ENCODE peak calls at places on chromosomes 5 and 9, in six cellular contexts. One of them, this sample, is unnamed.

GRCh38 chr9:1647776-1648175 is 367.4 kb upstream of the SMARCA2 start:
- DNase-seq in H9: no peak
- DNase-seq in trophoblast cell: peak
- DNase-seq in H1: no peak
- DNase-seq in neuronal stem cell: no peak
- DNase-seq in IMR-90: no peak
- DNase-seq in this sample: no peak

GRCh38 chr5:31036407-31036806 is 157.1 kb upstream of the CDH6 start:
- DNase-seq in H9: no peak
- DNase-seq in trophoblast cell: no peak
- DNase-seq in H1: no peak
- DNase-seq in neuronal stem cell: no peak
- DNase-seq in IMR-90: peak
- DNase-seq in this sample: no peak

GRCh38 chr9:35357116-35357515 is 132.8 kb upstream of the RUSC2 start:
- DNase-seq in H9: no peak
- DNase-seq in trophoblast cell: no peak
- DNase-seq in H1: no peak
- DNase-seq in neuronal stem cell: no peak
- DNase-seq in IMR-90: peak
- DNase-seq in this sample: no peak

GRCh38 chr9:116933251-116933650 is 246.1 kb downstream of the TRIM32 start:
- DNase-seq in H9: no peak
- DNase-seq in trophoblast cell: no peak
- DNase-seq in H1: no peak
- DNase-seq in neuronal stem cell: no peak
- DNase-seq in IMR-90: no peak
- DNase-seq in this sample: no peak

GRCh38 chr5:78076351-78076750 is 218.1 kb downstream of the AP3B1 start:
- DNase-seq in H9: no peak
- DNase-seq in trophoblast cell: no peak
- DNase-seq in H1: no peak
- DNase-seq in neuronal stem cell: no peak
- DNase-seq in IMR-90: no peak
- DNase-seq in this sample: peak

GRCh38 chr9:3498691-3499090 is 27.1 kb downstream of the RFX3 start:
- DNase-seq in H9: no peak
- DNase-seq in trophoblast cell: no peak
- DNase-seq in H1: no peak
- DNase-seq in neuronal stem cell: no peak
- DNase-seq in IMR-90: peak
- DNase-seq in this sample: peak

GRCh38 chr5:109917966-109918365 is 228.2 kb downstream of the MAN2A1 start:
- DNase-seq in H9: no peak
- DNase-seq in trophoblast cell: no peak
- DNase-seq in H1: no peak
- DNase-seq in neuronal stem cell: no peak
- DNase-seq in IMR-90: no peak
- DNase-seq in this sample: no peak

GRCh38 chr5:139474815-139475791 is 4.3 kb downstream of the SMIM33 start:
- DNase-seq in H9: no peak
- DNase-seq in trophoblast cell: no peak
- DNase-seq in H1: no peak
- DNase-seq in neuronal stem cell: no peak
- DNase-seq in IMR-90: peak
- DNase-seq in this sample: peak

GRCh38 chr5:59798862-59799667 is 94.5 kb downstream of the PDE4D start:
- DNase-seq in H9: no peak
- DNase-seq in trophoblast cell: no peak
- DNase-seq in H1: no peak
- DNase-seq in neuronal stem cell: no peak
- DNase-seq in IMR-90: no peak
- DNase-seq in this sample: peak

GRCh38 chr9:134369416-134370212 is 43.4 kb downstream of the RXRA start:
- DNase-seq in H9: no peak
- DNase-seq in trophoblast cell: no peak
- DNase-seq in H1: no peak
- DNase-seq in neuronal stem cell: no peak
- DNase-seq in IMR-90: no peak
- DNase-seq in this sample: no peak

GRCh38 chr9:134367061-134367460 is 40.8 kb downstream of the RXRA start:
- DNase-seq in H9: no peak
- DNase-seq in trophoblast cell: no peak
- DNase-seq in H1: no peak
- DNase-seq in neuronal stem cell: no peak
- DNase-seq in IMR-90: no peak
- DNase-seq in this sample: no peak

GRCh38 chr9:134368571-134368970 is 42.3 kb downstream of the RXRA start:
- DNase-seq in H9: no peak
- DNase-seq in trophoblast cell: no peak
- DNase-seq in H1: no peak
- DNase-seq in neuronal stem cell: no peak
- DNase-seq in IMR-90: no peak
- DNase-seq in this sample: peak

GRCh38 chr9:134366223-134367031 is 40.2 kb downstream of the RXRA start:
- DNase-seq in H9: no peak
- DNase-seq in trophoblast cell: peak
- DNase-seq in H1: no peak
- DNase-seq in neuronal stem cell: no peak
- DNase-seq in IMR-90: peak
- DNase-seq in this sample: peak

GRCh38 chr9:134367796-134368490 is 41.7 kb downstream of the RXRA start:
- DNase-seq in H9: no peak
- DNase-seq in trophoblast cell: peak
- DNase-seq in H1: no peak
- DNase-seq in neuronal stem cell: no peak
- DNase-seq in IMR-90: no peak
- DNase-seq in this sample: peak
- H3K27ac ChIP-seq in H9: no peak
- H3K27ac ChIP-seq in trophoblast cell: no peak
- H3K27ac ChIP-seq in H1: peak
- H3K27ac ChIP-seq in neuronal stem cell: no peak
- H3K27ac ChIP-seq in IMR-90: no peak
- H3K27ac ChIP-seq in this sample: no peak

DNA sequence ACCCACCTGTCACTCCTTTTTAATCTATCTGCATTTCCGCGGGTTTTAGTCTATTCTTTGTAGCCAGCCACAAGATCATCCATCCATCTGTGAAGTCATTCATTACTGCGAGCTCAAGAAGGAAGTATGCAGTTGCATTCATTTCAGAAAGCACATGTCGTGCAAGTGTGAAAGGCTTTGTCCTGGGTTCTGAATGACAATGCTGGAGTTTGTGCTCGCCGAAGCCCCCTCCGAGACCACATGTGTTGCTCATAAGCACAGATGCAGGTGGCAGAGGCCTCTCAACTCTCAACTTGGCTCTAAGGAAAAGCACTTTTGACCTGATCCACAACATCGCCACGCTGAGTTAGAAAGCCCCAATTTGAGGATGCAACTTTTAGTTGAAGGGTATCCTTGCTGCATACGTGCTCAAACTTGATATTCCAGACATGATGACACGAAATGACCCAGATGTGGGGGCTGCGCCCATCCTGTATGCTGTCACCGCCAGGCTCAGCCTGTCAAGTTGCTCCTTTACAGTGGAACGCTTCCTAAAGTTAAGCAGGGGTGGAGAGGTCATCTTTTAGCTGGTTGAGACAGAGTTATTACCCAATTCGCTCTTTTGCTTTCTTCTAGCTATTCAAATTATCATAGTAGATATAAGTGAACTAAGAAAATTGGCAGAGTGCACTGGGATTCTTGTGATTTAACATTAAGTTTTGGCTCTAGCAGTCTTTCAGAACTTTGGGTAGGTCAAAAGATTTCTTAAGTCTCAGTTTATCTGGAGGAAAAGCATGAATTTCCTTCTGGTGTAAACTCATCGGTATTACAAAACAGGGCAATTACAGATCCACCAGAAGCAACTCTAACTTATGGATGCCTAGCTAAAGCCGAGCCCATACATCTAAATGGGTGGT is 70.0 kb upstream of the BASP1 start:
- DNase-seq in H9: peak
- DNase-seq in trophoblast cell: no peak
- DNase-seq in H1: no peak
- DNase-seq in neuronal stem cell: no peak
- DNase-seq in IMR-90: peak
- DNase-seq in this sample: no peak
- H3K14ac ChIP-seq in H9: no peak
- H3K14ac ChIP-seq in trophoblast cell: no peak
- H3K14ac ChIP-seq in H1: no peak
- H3K14ac ChIP-seq in neuronal stem cell: no peak
- H3K14ac ChIP-seq in IMR-90: peak
- H3K14ac ChIP-seq in this sample: no peak

GRCh38 chr9:17764306-17764705 is 185.4 kb downstream of the SH3GL2 start:
- DNase-seq in H9: no peak
- DNase-seq in trophoblast cell: no peak
- DNase-seq in H1: no peak
- DNase-seq in neuronal stem cell: no peak
- DNase-seq in IMR-90: no peak
- DNase-seq in this sample: no peak

GRCh38 chr9:17757816-17758215 is 178.9 kb downstream of the SH3GL2 start:
- DNase-seq in H9: no peak
- DNase-seq in trophoblast cell: no peak
- DNase-seq in H1: no peak
- DNase-seq in neuronal stem cell: no peak
- DNase-seq in IMR-90: peak
- DNase-seq in this sample: no peak

GRCh38 chr9:17761984-17762676 is 183.3 kb downstream of the SH3GL2 start:
- DNase-seq in H9: no peak
- DNase-seq in trophoblast cell: no peak
- DNase-seq in H1: no peak
- DNase-seq in neuronal stem cell: no peak
- DNase-seq in IMR-90: no peak
- DNase-seq in this sample: no peak

GRCh38 chr9:17760250-17760649 is 181.4 kb downstream of the SH3GL2 start:
- DNase-seq in H9: no peak
- DNase-seq in trophoblast cell: no peak
- DNase-seq in H1: no peak
- DNase-seq in neuronal stem cell: no peak
- DNase-seq in IMR-90: no peak
- DNase-seq in this sample: no peak
- H3K27ac ChIP-seq in H9: no peak
- H3K27ac ChIP-seq in trophoblast cell: no peak
- H3K27ac ChIP-seq in H1: no peak
- H3K27ac ChIP-seq in neuronal stem cell: no peak
- H3K27ac ChIP-seq in IMR-90: no peak
- H3K27ac ChIP-seq in this sample: no peak

GRCh38 chr5:93300309-93300923 is 280.6 kb downstream of the NR2F1-AS1 start:
- DNase-seq in H9: no peak
- DNase-seq in trophoblast cell: no peak
- DNase-seq in H1: no peak
- DNase-seq in neuronal stem cell: peak
- DNase-seq in IMR-90: no peak
- DNase-seq in this sample: no peak

GRCh38 chr5:93296338-93296737 is 284.7 kb downstream of the NR2F1-AS1 start:
- DNase-seq in H9: no peak
- DNase-seq in trophoblast cell: no peak
- DNase-seq in H1: no peak
- DNase-seq in neuronal stem cell: no peak
- DNase-seq in IMR-90: peak
- DNase-seq in this sample: no peak

GRCh38 chr5:93302711-93303110 is 278.3 kb downstream of the NR2F1-AS1 start:
- DNase-seq in H9: no peak
- DNase-seq in trophoblast cell: no peak
- DNase-seq in H1: no peak
- DNase-seq in neuronal stem cell: no peak
- DNase-seq in IMR-90: no peak
- DNase-seq in this sample: no peak

GRCh38 chr5:93300945-93301344 is 280.1 kb downstream of the NR2F1-AS1 start:
- DNase-seq in H9: no peak
- DNase-seq in trophoblast cell: no peak
- DNase-seq in H1: no peak
- DNase-seq in neuronal stem cell: no peak
- DNase-seq in IMR-90: no peak
- DNase-seq in this sample: no peak

DNA sequence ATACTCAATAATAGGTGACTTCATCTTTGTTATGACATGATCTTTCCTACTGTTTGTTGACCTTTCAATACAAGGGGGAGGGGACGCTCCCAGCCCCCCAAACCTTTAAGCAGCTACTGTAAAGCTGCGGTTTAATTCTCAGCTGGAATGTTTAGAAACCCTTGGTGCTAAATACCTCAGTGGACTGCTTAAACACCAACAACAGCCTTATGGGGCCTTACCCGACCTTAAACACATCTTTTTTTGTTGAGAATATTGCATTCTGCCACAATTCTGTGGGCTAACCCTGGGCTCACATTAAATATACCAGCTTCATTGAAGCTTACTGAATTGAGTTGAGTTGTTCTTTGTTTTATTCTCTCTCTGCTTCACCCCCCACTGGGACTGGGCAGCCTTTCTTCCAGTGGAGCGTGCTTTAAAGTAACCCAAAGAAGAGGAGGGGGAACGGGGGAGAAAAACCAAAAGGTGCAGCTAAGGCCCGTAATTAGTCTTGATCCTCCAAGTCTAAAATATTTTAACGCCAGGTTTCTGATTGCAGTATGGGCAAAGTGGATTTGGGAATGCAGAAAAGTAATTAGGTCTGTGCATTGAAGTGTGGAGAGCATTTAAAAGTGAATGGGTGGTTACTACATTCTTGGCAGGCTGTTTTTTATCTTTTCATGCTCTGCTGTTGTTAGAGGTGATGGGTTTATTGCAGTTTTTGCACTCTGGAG is 281.3 kb downstream of the NR2F1-AS1 start:
- DNase-seq in H9: peak
- DNase-seq in trophoblast cell: no peak
- DNase-seq in H1: peak
- DNase-seq in neuronal stem cell: peak
- DNase-seq in IMR-90: no peak
- DNase-seq in this sample: no peak
- H3K14ac ChIP-seq in H9: no peak
- H3K14ac ChIP-seq in trophoblast cell: no peak
- H3K14ac ChIP-seq in H1: no peak
- H3K14ac ChIP-seq in neuronal stem cell: no peak
- H3K14ac ChIP-seq in IMR-90: no peak
- H3K14ac ChIP-seq in this sample: no peak

This sample was measured in mesenchymal stem cell.